ENCODE peak calls at places on chromosomes 4 and X, in four cellular contexts. D is K562, B is SK-N-SH, M is HepG2. G is an unnamed sample.

GRCh38 chrX:71974916-71975315 is 64.3 kb downstream of the NHSL2 start:
- DNase-seq in B (no peak), D (no peak), M (no peak), G (no peak)

GRCh38 chr4:169249214-169249973 is 21.4 kb downstream of the SH3RF1 start:
- DNase-seq in D (no peak), M (peak), B (no peak), G (no peak)

GRCh38 chrX:145825896-145826295 is 8.3 kb downstream of the SLITRK2 start:
- DNase-seq in B (no peak), M (no peak), D (no peak), G (no peak)

GRCh38 chr4:115781528-115782146 is 668.2 kb upstream of the NDST4 start:
- DNase-seq in M (no peak), D (no peak), B (no peak), G (no peak)

GRCh38 chrX:54785901-54786300 is 12.2 kb downstream of the ITIH6 start:
- DNase-seq in B (no peak), M (peak), D (peak), G (peak)

GRCh38 chrX:37711991-37712390 is 26.4 kb downstream of the XK start:
- DNase-seq in B (no peak), D (no peak), M (no peak), G (no peak)

GRCh38 chr4:26010266-26010665 is 96.2 kb downstream of the SMIM20 start:
- DNase-seq in M (no peak), B (no peak), D (no peak), G (no peak)

GRCh38 chrX:143580266-143580665 is 55.6 kb downstream of the SLITRK4 start:
- DNase-seq in M (no peak), D (no peak), B (no peak), G (no peak)

GRCh38 chr4:77538144-77538543 is 67.5 kb upstream of the CXCL13 start:
- DNase-seq in M (no peak), B (no peak), D (no peak), G (no peak)

GRCh38 chr4:44861756-44862155 is 135.4 kb upstream of the GNPDA2 start:
- DNase-seq in M (no peak), D (no peak), B (no peak), G (no peak)
- TF ChIP-seq FOXJ3 in M (no peak), D (no peak), B (no peak), G (no peak)

DNA sequence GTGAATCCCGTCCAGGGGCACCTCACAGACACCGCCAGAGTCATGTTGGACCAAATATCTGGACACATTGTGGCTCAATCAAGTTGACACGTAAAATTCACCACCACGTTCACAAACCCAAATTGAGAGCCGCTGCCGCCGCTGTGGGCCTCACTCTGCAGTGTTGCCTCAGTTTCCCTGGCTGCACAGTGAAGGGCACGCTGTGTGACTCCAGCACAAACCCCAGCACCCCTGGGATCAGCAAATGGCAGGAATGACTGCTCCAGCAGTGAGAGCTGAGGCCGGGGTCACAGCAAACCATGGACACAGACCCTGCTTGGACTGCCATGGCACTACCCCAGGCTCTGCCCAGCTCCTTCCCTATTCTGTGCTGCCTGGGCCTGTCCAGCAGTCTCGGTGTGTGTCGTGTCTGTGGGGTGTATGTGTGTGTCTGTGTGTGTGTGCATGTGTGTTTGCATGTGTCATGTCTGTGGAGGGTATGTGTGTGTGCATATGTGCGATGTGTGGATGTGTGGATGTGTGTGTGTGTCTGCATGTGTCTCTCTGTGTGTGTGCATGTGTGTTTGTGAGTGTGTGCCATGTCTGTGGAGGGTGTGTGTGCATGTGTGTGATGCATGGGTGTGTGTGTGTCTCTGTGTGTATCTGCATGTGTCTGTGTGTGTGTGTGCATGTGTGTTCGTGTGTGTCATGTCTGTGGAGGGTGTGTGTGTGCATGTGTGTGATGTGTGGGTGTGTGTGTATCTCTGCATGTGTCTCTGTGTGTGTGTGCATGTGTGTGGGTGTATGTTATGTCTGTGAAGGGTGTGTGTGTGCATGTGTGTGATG is 52.2 kb upstream of the ADRA2C start:
- DNase-seq in B (no peak), D (no peak), M (no peak), G (no peak)
- TF ChIP-seq FOXJ3 in B (no peak), D (no peak), M (no peak), G (no peak)

DNA sequence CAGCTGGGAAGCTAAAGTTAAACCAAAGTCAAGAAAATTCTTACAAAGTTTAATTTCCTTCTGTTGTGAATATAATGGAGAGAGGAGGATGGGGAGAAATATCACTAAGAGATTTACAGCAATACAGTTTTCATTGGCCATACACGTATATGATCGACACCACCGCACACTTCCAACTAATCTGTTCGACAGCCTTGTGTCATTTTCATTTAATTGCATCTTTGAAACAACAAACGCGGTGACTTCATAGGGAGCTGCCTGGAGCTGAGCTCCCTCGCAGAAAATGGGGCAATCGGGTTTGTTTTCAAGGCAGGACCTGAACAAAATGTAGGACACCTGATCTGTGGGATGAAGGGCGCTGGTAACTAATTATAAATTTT is 1.3 kb downstream of the PTPN13 start:
- DNase-seq in M (no peak), D (no peak), B (peak), G (no peak)
- TF ChIP-seq FOXJ3 in M (no peak), D (no peak), B (no peak), G (no peak)

GRCh38 chr4:677431-678293 is 3.3 kb downstream of the MYL5 start:
- DNase-seq in M (peak), D (no peak), B (no peak), G (no peak)
- TF ChIP-seq FOXJ3 in M (no peak), D (no peak), B (no peak), G (no peak)

G was measured in WTC11.